ENCODE peak calls at places on chromosome X, in four cellular contexts. C, I, A and N are unnamed samples.

GRCh38 chrX:16836371-16836770 is 33.8 kb downstream of the RBBP7 start:
- DNase-seq in A (no peak), I (peak; percentile 51), C (no peak), N (no peak)

GRCh38 chrX:129596077-129596476 is 56.0 kb downstream of the OCRL start:
- DNase-seq in A (no peak), I (no peak), C (no peak), N (no peak)

GRCh38 chrX:136250191-136251041 is 784 bp downstream of the MAP7D3 start:
- DNase-seq in I (peak; percentile 41), A (no peak), C (no peak), N (no peak)

GRCh38 chrX:42686296-42686695 is 91.7 kb downstream of the PPP1R2C start:
- DNase-seq in I (peak; percentile 31), A (no peak), C (no peak), N (no peak)

GRCh38 chrX:53445977-53446376 is 11.8 kb upstream of the HSD17B10 start:
- DNase-seq in I (peak; percentile 61), C (no peak), A (peak; percentile 54), N (no peak)

GRCh38 chrX:84907324-84907946 is 96.2 kb upstream of the APOOL start:
- DNase-seq in A (peak; percentile 10), C (no peak), I (peak; percentile 3), N (peak; percentile 0)

GRCh38 chrX:72540318-72540717 is 32.3 kb downstream of the HDAC8 start:
- DNase-seq in A (peak; percentile 49), I (peak; percentile 33), C (no peak), N (no peak)

GRCh38 chrX:142076633-142077032 is 128.5 kb downstream of the MAGEC2 start:
- DNase-seq in A (no peak), I (no peak), C (no peak), N (no peak)

GRCh38 chrX:104469771-104470170 is 96.2 kb upstream of the IL1RAPL2 start:
- DNase-seq in A (no peak), C (no peak), I (no peak), N (no peak)

GRCh38 chrX:102659790-102660757 is 8.8 kb downstream of the GPRASP1 start:
- DNase-seq in C (peak; percentile 80), A (peak; percentile 73), I (peak; percentile 79), N (no peak)

GRCh38 chrX:47644557-47645091 is 5.7 kb downstream of the ELK1 start:
- DNase-seq in I (peak; percentile 44), A (peak; percentile 63), C (no peak), N (no peak)

GRCh38 chrX:48645669-48646068 is 37.9 kb upstream of the WAS start:
- DNase-seq in A (no peak), C (no peak), I (no peak), N (no peak)

GRCh38 chrX:133880032-133880443 is 105.4 kb downstream of the GPC3 start:
- DNase-seq in I (no peak), C (no peak), A (no peak), N (no peak)

GRCh38 chrX:73127700-73128241 is 48.5 kb upstream of the PABPC1L2A start:
- DNase-seq in I (no peak), C (no peak), A (no peak), N (no peak)

GRCh38 chrX:15718283-15718970 is 19.6 kb upstream of the CA5B start:
- DNase-seq in C (no peak), I (no peak), A (no peak), N (no peak)

GRCh38 chrX:15299945-15300851 is 15.2 kb downstream of the ASB11 start:
- DNase-seq in I (peak; percentile 38), C (no peak), A (peak; percentile 52), N (no peak)

GRCh38 chrX:17769701-17770269 is 32.5 kb downstream of the SCML1 start:
- DNase-seq in A (no peak), C (no peak), I (no peak), N (no peak)

GRCh38 chrX:13938053-13938765 is 91.5 kb downstream of the GEMIN8 start:
- DNase-seq in I (peak; percentile 50), C (peak; percentile 22), A (peak; percentile 2), N (no peak)

GRCh38 chrX:43909159-43909558 is 26.9 kb upstream of the MAOB start:
- DNase-seq in A (no peak), C (no peak), I (no peak), N (no peak)

GRCh38 chrX:87338510-87338909 is 179.1 kb upstream of the KLHL4 start:
- DNase-seq in C (no peak), I (no peak), A (peak; percentile 53), N (no peak)

GRCh38 chrX:105636667-105637066 is 185.7 kb upstream of the NRK start:
- DNase-seq in A (no peak), I (peak; percentile 15), C (no peak), N (no peak)

GRCh38 chrX:40184968-40185367 is 87.2 kb upstream of the BCOR start:
- DNase-seq in A (no peak), I (no peak), C (no peak), N (no peak)

GRCh38 chrX:31092970-31093638 is 21.3 kb upstream of the FTHL17 start:
- DNase-seq in C (no peak), I (no peak), A (no peak), N (no peak)

GRCh38 chrX:120213438-120214265 is 37.0 kb upstream of the ZBTB33 start:
- DNase-seq in C (peak; percentile 21), A (peak; percentile 67), I (peak; percentile 75), N (no peak)

GRCh38 chrX:3286196-3286920 is 60.1 kb downstream of the MXRA5 start:
- DNase-seq in A (peak; percentile 72), C (no peak), I (peak; percentile 80), N (peak; percentile 67)

GRCh38 chrX:53088136-53088974 is 5.6 kb upstream of the KANTR start:
- DNase-seq in I (peak; percentile 85), C (peak; percentile 73), A (peak; percentile 86), N (peak; percentile 62)

GRCh38 chrX:94932278-94932965 is 1258.4 kb downstream of the FAM133A start:
- DNase-seq in A (no peak), I (no peak), C (no peak), N (no peak)

GRCh38 chrX:41923925-41924693 is 755 bp upstream of the CASK start:
- DNase-seq in I (peak; percentile 51), A (peak; percentile 53), C (peak; percentile 21), N (no peak)

GRCh38 chrX:68842351-68842750 is 13.5 kb downstream of the EFNB1 start:
- DNase-seq in I (no peak), C (no peak), A (no peak), N (no peak)

GRCh38 chrX:129779086-129779672 is 570 bp upstream of the SASH3 start:
- DNase-seq in A (no peak), C (no peak), I (no peak), N (no peak)

DNA sequence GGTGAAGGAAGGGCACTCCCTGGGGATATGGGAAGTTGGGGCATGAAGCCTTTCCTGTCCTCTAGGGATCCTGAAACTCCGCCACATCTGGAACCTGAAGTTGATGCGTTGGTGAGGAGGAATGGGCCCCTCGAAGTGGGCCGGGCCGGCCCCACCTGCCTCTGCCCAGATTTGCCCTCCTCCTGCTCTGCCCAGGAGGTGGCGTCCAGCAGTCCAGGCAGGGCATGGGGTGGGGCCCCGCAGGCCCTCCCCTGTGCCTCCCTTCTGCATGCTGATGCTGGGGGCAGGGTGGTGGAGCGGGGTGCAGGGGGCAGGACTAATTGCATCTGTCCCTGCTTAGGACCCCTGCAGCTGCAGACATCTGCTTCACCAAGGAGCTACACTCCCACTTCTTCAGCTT is 1.8 kb downstream of the TAFAZZIN start:
- DNase-seq in C (no peak), A (no peak), I (no peak), N (no peak)
- H3K4me3 ChIP-seq in C (no peak overlapping the region), A (no peak overlapping the region), I (no peak overlapping the region), N (no peak overlapping the region)

DNA sequence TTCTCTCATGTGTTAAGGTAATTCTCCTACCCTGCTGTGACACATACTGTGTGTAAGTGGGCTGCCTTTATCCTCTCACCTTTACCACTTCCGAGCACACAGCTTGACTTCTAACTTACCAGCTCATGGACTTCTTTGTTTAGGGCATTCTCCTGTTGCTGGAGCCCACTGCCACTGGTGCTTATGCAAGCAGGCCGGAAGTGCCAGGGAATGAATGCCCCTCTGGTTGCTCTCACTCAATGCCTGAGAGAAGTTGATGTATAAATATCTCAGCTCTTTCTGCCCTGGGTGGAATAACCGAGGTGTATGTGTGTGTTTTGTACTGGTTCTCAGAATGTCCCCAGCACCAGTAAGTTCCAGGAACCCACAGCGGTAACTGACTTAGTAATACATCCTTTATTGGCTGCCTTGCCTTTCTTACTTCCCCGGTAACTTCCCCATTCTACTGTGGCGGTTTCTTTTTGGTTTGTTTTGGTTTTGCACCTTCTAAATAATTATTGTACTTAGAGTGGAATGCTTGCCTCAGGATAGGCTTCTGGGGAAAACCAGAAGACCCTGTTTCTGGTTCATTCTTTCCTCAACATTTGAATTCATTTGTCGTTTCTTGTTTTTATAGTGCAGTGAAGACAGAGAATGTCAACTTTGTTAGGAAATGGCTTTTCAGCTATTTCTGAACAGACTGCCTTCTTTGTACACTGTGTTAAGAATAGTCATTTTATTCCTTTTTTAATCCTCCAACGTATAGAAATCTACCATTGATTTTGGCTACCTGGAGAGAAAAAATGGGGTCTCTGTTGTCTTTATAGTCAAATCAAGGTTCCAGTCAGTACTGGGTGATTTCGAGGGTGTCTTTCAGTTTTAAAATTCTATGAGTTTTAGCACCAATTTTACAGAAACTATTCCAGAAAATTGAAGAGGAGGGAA is 45.4 kb downstream of the CXorf58 start:
- DNase-seq in A (no peak), C (no peak), I (no peak), N (no peak)
- H3K4me3 ChIP-seq in A (no peak overlapping the region), C (no peak overlapping the region), I (no peak overlapping the region), N (no peak overlapping the region)

GRCh38 chrX:21658152-21658737 is at the start of gene KLHL34:
- DNase-seq in I (peak; percentile 3), C (no peak), A (no peak), N (no peak)
- H3K4me3 ChIP-seq in I (peak within 1 kb of the TSS; percentile 22), C (peak within 1 kb of the TSS; percentile 12), A (no peak within 1 kb of the TSS), N (peak within 1 kb of the TSS; percentile 18)

DNA sequence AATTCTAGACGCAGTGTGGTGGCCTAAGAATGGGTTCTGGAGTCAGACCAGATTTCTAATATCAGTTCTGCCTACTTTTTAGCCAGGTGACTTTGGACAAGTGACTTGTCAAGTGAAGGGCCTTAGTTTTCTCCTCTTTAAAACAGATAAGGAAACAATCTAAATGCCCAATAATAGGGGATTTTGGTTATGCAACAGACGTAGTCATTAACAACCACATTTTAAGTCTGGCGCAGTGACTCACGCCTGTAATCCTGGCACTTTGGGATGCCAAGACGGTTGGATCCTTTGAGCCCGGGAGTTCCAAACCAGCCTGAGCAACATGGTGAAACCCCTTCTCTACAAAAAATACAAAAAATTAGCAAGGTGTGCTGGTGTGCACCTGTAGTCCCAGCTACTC is 2.1 kb upstream of the ZMYM3 start:
- DNase-seq in A (peak; percentile 1), I (no peak), C (no peak), N (no peak)
- H3K4me3 ChIP-seq in A (no peak overlapping the region), I (no peak overlapping the region), C (no peak overlapping the region), N (no peak overlapping the region)

GRCh38 chrX:1483843-1484637 is 31.3 kb upstream of the ASMTL start:
- DNase-seq in A (no peak), I (no peak), C (no peak), N (no peak)
- H3K4me3 ChIP-seq in A (no peak overlapping the region), I (no peak overlapping the region), C (no peak overlapping the region), N (no peak overlapping the region)

GRCh38 chrX:38803286-38803608 is 2.0 kb downstream of the MID1IP1 start:
- DNase-seq in I (no peak), C (no peak), A (no peak), N (no peak)
- H3K4me3 ChIP-seq in I (peak overlapping the region; percentile 47), C (peak overlapping the region; percentile 81), A (peak overlapping the region; percentile 58), N (peak overlapping the region; percentile 67)